ENCODE peak calls at places on chromosomes 3 and 15, in six cellular contexts. W is thoracic aorta, A is heart left ventricle, R is gastrocnemius medialis, B is colonic mucosa, E is MM.1S. V is an unnamed sample.
A peak's percentile ranks its signal among the peaks of the same experiment; 100 is the strongest.

GRCh38 chr3:78112266-78112665 is 1072.4 kb downstream of the ROBO2 start:
- DNase-seq in W (no peak), A (no peak), R (no peak), B (no peak), E (no peak), V (no peak)

GRCh38 chr3:169811606-169812123 is 1.0 kb upstream of the LRRIQ4 start:
- DNase-seq in W (no peak), A (no peak), R (no peak), B (peak; percentile 24), E (no peak), V (no peak)

GRCh38 chr3:187767266-187768032 is 22.2 kb upstream of the BCL6 start:
- DNase-seq in W (no peak), A (no peak), R (no peak), B (no peak), E (no peak), V (no peak)

GRCh38 chr3:143216709-143217182 is 97.2 kb downstream of the CHST2 start:
- DNase-seq in W (no peak), A (no peak), R (no peak), B (no peak), E (peak; percentile 33), V (no peak)

GRCh38 chr3:172272699-172273098 is 175.6 kb downstream of the GHSR start:
- DNase-seq in W (no peak), A (no peak), R (no peak), B (no peak), E (no peak), V (no peak)

GRCh38 chr15:64619880-64620839 is 155.2 kb downstream of the RBPMS2 start:
- DNase-seq in W (no peak), A (no peak), R (no peak), B (no peak), E (no peak), V (no peak)

GRCh38 chr3:71979155-71979554 is 194.2 kb upstream of the PROK2 start:
- DNase-seq in W (no peak), A (no peak), R (no peak), B (no peak), E (no peak), V (no peak)

GRCh38 chr3:171620825-171621434 is 160.7 kb upstream of the TNIK start:
- DNase-seq in W (no peak), A (no peak), R (no peak), B (no peak), E (no peak), V (no peak)

GRCh38 chr3:178434206-178434805 is 101.9 kb upstream of the KCNMB2 start:
- DNase-seq in W (no peak), A (no peak), R (no peak), B (no peak), E (peak; percentile 56), V (no peak)

GRCh38 chr3:128262457-128262856 is 109.2 kb downstream of the EEFSEC start:
- DNase-seq in W (no peak), A (no peak), R (no peak), B (no peak), E (no peak), V (no peak)

GRCh38 chr3:194072097-194072428 is 63.9 kb upstream of the HES1 start:
- DNase-seq in W (no peak), A (no peak), R (no peak), B (no peak), E (no peak), V (no peak)

GRCh38 chr15:28985691-28986090 is 99.9 kb downstream of the APBA2 start:
- DNase-seq in W (no peak), A (no peak), R (no peak), B (no peak), E (no peak), V (no peak)

GRCh38 chr3:30695302-30696061 is 89.1 kb downstream of the TGFBR2 start:
- DNase-seq in W (no peak), A (no peak), R (no peak), B (no peak), E (no peak), V (no peak)

GRCh38 chr3:27607370-27607769 is 114.8 kb downstream of the EOMES start:
- DNase-seq in W (no peak), A (no peak), R (no peak), B (no peak), E (no peak), V (no peak)

GRCh38 chr15:100781961-100782525 is 97.6 kb upstream of the ALDH1A3 start:
- DNase-seq in W (no peak), A (peak; percentile 1), R (no peak), B (no peak), E (no peak), V (no peak)

GRCh38 chr3:14767245-14767593 is 51.5 kb upstream of the FGD5 start:
- DNase-seq in W (no peak), A (no peak), R (no peak), B (no peak), E (no peak), V (no peak)

GRCh38 chr3:197354195-197355059 is 56.0 kb upstream of the DLG1 start:
- DNase-seq in W (no peak), A (peak; percentile 52), R (peak; percentile 72), B (peak; percentile 38), E (no peak), V (peak; percentile 59)

GRCh38 chr3:111610612-111611054 is 15.5 kb upstream of the ZBED2 start:
- DNase-seq in W (no peak), A (no peak), R (no peak), B (no peak), E (no peak), V (no peak)

GRCh38 chr3:32106929-32107362 is 526 bp downstream of the GPD1L start:
- DNase-seq in W (no peak), A (peak; percentile 36), R (peak; percentile 84), B (peak; percentile 90), E (no peak), V (peak; percentile 57)

DNA sequence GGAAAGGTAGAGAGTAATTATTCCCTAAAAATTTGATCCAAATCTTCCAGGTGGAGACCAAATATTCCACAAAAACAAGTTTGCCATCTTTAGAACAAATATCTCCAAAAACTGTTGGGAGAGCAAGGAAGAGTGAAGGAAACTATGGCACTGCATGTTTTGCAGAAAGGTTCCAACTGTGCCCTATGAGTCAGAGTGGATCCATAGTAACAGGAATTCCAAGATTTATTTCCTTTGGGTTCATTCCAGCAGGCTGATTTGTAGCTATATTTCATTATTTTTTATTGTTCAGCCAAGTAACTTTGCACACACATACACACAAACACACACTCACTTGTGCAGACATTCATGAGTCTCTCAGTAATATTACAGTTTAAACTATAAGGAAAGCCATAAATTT is 459.7 kb upstream of the EPHA6 start:
- DNase-seq in W (no peak), A (no peak), R (no peak), B (no peak), E (no peak), V (no peak)
- H3K27ac ChIP-seq in W (no peak overlapping the region), A (no peak overlapping the region), R (no peak overlapping the region), B (no peak overlapping the region), E (no peak overlapping the region), V (no peak overlapping the region)

DNA sequence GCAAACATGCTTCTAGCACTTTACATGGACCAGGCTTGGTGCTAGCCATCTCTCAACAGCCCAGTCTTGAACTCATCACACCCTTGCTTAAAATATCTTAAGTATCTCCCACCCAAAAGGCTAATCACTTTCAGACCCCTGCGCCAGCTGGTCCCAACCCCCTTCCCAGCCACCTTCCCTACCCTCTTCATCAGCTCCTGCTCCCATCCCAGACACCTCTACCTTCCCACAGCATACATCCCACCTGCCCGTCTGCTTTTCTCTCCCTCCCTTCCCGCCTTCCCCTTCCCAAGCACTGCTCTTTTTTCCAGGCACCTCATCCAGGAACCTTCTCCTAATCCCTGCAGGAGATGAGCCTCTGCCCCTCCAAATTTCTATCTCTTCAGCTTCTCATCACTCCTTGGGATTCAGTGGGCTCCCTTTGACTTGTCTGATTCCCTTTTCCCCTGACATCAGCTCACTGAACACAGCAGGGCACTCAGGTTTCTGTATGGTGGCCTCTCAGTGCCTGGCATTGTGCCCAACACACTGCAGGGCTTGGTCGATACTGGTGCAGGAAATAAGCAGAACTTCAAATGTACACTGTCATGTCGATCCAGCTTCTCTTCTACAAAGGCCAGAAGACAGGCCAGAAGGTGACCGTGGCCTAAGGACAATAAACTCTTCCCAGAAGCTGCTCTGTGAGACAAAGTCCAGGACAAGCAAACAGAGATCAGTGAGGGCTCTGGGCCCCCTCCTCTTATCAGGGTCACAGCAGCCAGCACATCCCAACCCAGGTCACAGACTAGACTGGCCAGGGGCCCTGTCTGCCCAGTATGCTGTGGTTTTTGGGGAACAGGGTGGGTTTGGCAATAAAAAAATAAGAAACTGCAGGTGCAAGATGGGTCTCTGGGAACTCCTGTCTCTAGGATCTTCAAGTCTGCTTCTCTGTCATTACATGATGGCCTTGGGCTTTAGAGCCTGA is 2.2 kb upstream of the ITIH1 start:
- DNase-seq in W (no peak), A (no peak), R (no peak), B (no peak), E (no peak), V (no peak)
- TF ChIP-seq CTCF in W (no peak), A (no peak), R (no peak), B (no peak), E (no peak), V (no peak)

DNA sequence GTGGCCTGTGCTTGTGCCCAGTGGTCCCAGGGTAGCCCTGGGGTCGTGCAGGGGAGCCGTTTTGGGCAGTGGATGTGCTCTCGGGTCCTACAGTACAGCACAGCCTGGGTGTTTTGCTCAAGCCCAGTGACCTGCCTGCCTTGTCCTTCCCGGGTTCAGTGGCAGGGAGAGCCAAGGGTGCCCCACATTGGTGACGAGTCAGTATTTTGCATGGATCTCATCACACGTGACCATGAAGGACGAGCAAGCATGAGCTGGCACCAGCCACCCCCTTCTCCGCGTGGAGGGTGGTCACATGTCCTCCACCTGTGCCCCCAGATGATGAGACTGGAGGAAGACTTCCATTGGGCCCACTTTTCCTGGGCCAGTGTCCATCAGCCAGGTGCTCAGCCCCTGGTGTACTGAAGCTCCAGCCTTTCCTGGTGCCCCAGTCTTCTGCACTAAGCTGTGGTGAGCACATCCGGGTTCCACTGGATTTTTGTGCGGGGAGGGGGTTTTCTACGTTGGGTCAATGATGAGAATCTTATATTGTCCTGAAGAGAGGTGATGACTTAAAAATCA is 197.5 kb downstream of the UBE3A start:
- DNase-seq in W (no peak), A (peak; percentile 2), R (no peak), B (no peak), E (no peak), V (no peak)
- H3K9me3 ChIP-seq in W (no peaks in the 10 kb centered on the region), A (no peaks in the 10 kb centered on the region), R (no peaks in the 10 kb centered on the region), B (no peaks in the 10 kb centered on the region), E (no peaks in the 10 kb centered on the region), V (no peaks in the 10 kb centered on the region)

GRCh38 chr3:157280786-157281185 is 120.8 kb upstream of the CCNL1 start:
- DNase-seq in W (no peak), A (no peak), R (no peak), B (no peak), E (no peak), V (no peak)

GRCh38 chr3:157290761-157291160 is 130.8 kb upstream of the CCNL1 start:
- DNase-seq in W (no peak), A (no peak), R (no peak), B (no peak), E (no peak), V (no peak)

GRCh38 chr3:157282261-157283191 is 122.6 kb upstream of the CCNL1 start:
- DNase-seq in W (no peak), A (no peak), R (peak; percentile 62), B (no peak), E (no peak), V (no peak)

GRCh38 chr3:157285966-157286365 is 126.0 kb upstream of the CCNL1 start:
- DNase-seq in W (no peak), A (no peak), R (no peak), B (no peak), E (no peak), V (no peak)
- H3K27ac ChIP-seq in W (no peak overlapping the region), A (no peak overlapping the region), R (no peak overlapping the region), B (no peak overlapping the region), E (no peak overlapping the region), V (no peak overlapping the region)

GRCh38 chr3:185049710-185050109 is 103.2 kb downstream of the C3orf70 start:
- DNase-seq in W (no peak), A (no peak), R (no peak), B (no peak), E (no peak), V (no peak)
- TF ChIP-seq CTCF in W (no peak), A (no peak), R (no peak), B (no peak), E (no peak), V (no peak)

V was measured in heart right ventricle.